ENCODE peak calls at places on chromosomes 3 and 15, in five cellular contexts. L is left ventricle myocardium inferior; D is activated gamma-delta T cell treated with anti-CD3 and anti-CD28 coated beads, Interleukin-2, amount 50 U/mL, for 16 hours; T is T-helper 22 cell; O is B cell. Y is an unnamed sample.
A peak's percentile ranks its signal among the peaks of the same experiment; 100 is the strongest.

GRCh38 chr3:16048435-16049318 is 125.8 kb upstream of the GALNT15 start:
- DNase-seq in L (no peak), O (no peak), D (peak; percentile 27), T (no peak), Y (no peak)

GRCh38 chr15:64000183-64000710 is 46.0 kb downstream of the DAPK2 start:
- DNase-seq in O (no peak), D (no peak), L (no peak), T (no peak), Y (no peak)

GRCh38 chr3:113769551-113769950 is 22.7 kb downstream of the ATP6V1A start:
- DNase-seq in T (no peak), D (no peak), L (no peak), O (no peak), Y (no peak)

GRCh38 chr3:68666409-68667193 is 265.7 kb downstream of the TAFA4 start:
- DNase-seq in L (no peak), D (no peak), T (no peak), O (no peak), Y (no peak)

GRCh38 chr15:94793641-94794040 is 562.3 kb downstream of the MCTP2 start:
- DNase-seq in T (no peak), O (no peak), L (no peak), D (no peak), Y (no peak)

GRCh38 chr3:194282436-194283122 is 68.5 kb downstream of the CPN2 start:
- DNase-seq in L (no peak), D (no peak), T (no peak), O (no peak), Y (no peak)

GRCh38 chr3:69417541-69418078 is 31.7 kb upstream of the FRMD4B start:
- DNase-seq in O (no peak), L (no peak), T (no peak), D (no peak), Y (no peak)

GRCh38 chr3:35448121-35448520 is 191.2 kb upstream of the ARPP21 start:
- DNase-seq in O (no peak), D (no peak), L (no peak), T (no peak), Y (no peak)

GRCh38 chr3:94019659-94020058 is 8.7 kb downstream of the STX19 start:
- DNase-seq in L (no peak), D (no peak), T (no peak), O (no peak), Y (no peak)

GRCh38 chr3:71461749-71462483 is 121.6 kb downstream of the FOXP1 start:
- DNase-seq in T (no peak), D (no peak), L (no peak), O (no peak), Y (no peak)

GRCh38 chr3:195839260-195840010 is 27.7 kb upstream of the MUC4 start:
- DNase-seq in D (no peak), O (no peak), L (no peak), T (no peak), Y (no peak)

GRCh38 chr3:142888099-142888483 is 792 bp downstream of the PCOLCE2 start:
- DNase-seq in L (peak; percentile 29), O (no peak), D (no peak), T (no peak), Y (peak; percentile 64)

Y was measured in Right ventricle myocardium superior.